ENCODE peak calls at places on chromosomes 16 and 17, in five cellular contexts. G is K562, W is GM12878, K is upper lobe of left lung, L is HepG2. Y is an unnamed sample.

GRCh38 chr16:87806246-87806607 is 40.4 kb upstream of the KLHDC4 start:
- ATAC-seq in G (peak), K (no peak), W (no peak), L (peak), Y (no peak)

GRCh38 chr17:21286771-21287702 is 2.5 kb downstream of the MAP2K3 start:
- ATAC-seq in L (no peak), G (no peak), K (peak), W (peak), Y (no peak)

GRCh38 chr16:88713054-88713453 is 6.8 kb downstream of the CTU2 start:
- ATAC-seq in W (no peak), K (no peak), G (no peak), L (no peak), Y (no peak)

GRCh38 chr16:57216968-57217367 is 28.1 kb upstream of the ARL2BP start:
- ATAC-seq in K (no peak), W (no peak), L (no peak), G (no peak), Y (no peak)

GRCh38 chr17:67139784-67140665 is 95.7 kb downstream of the CACNG1 start:
- ATAC-seq in K (peak), W (peak), L (peak), G (peak), Y (no peak)

GRCh38 chr17:73203788-73204479 is 11.1 kb downstream of the COG1 start:
- ATAC-seq in K (no peak), L (peak), W (peak), G (peak), Y (no peak)

GRCh38 chr16:27464663-27465482 is 62.9 kb downstream of the IL21R start:
- ATAC-seq in K (no peak), G (no peak), W (no peak), L (no peak), Y (no peak)

GRCh38 chr17:75087182-75087557 is 584 bp upstream of the SLC16A5 start:
- ATAC-seq in K (no peak), L (no peak), G (peak), W (peak), Y (no peak)

GRCh38 chr17:55140751-55141150 is 124.0 kb upstream of the HLF start:
- ATAC-seq in K (no peak), G (no peak), L (no peak), W (no peak), Y (no peak)

GRCh38 chr17:21279582-21279981 is 4.9 kb upstream of the MAP2K3 start:
- ATAC-seq in G (no peak), K (no peak), W (no peak), L (no peak), Y (no peak)

GRCh38 chr17:628507-628941 is 86.1 kb downstream of the VPS53 start:
- ATAC-seq in W (no peak), G (no peak), L (no peak), K (peak), Y (no peak)

GRCh38 chr17:80782536-80783427 is 208.9 kb upstream of the CHMP6 start:
- ATAC-seq in G (no peak), L (no peak), K (no peak), W (no peak), Y (peak)

GRCh38 chr16:56985288-56985961 is 3.9 kb upstream of the NLRC5 start:
- ATAC-seq in L (no peak), K (no peak), G (no peak), W (no peak), Y (peak)

GRCh38 chr16:50626868-50627267 is 54.2 kb downstream of the SNX20 start:
- ATAC-seq in L (no peak), G (no peak), K (no peak), W (no peak), Y (no peak)

GRCh38 chr17:78107457-78107856 is 21.1 kb downstream of the TMC6 start:
- ATAC-seq in G (no peak), W (no peak), L (no peak), K (no peak), Y (no peak)

GRCh38 chr16:21150375-21151001 is at the start of gene DNAH3:
- ATAC-seq in W (no peak), G (peak), L (peak), K (peak), Y (no peak)

GRCh38 chr17:65515959-65516948 is 45.2 kb downstream of the AXIN2 start:
- ATAC-seq in K (peak), G (no peak), W (no peak), L (peak), Y (peak)

GRCh38 chr16:89958068-89958467 is 9.5 kb downstream of the DEF8 start:
- ATAC-seq in G (peak), L (peak), W (peak), K (peak), Y (no peak)

GRCh38 chr17:67285360-67285759 is 40.4 kb upstream of the HELZ start:
- ATAC-seq in W (no peak), K (no peak), L (no peak), G (no peak), Y (no peak)

GRCh38 chr17:82388223-82388921 is 16.8 kb downstream of the UTS2R start:
- ATAC-seq in G (peak), W (no peak), L (peak), K (no peak), Y (no peak)

GRCh38 chr17:50213026-50214015 is 11.9 kb upstream of the COL1A1 start:
- ATAC-seq in L (peak), G (peak), W (peak), K (no peak), Y (no peak)

GRCh38 chr17:12438813-12439586 is 226.7 kb upstream of the MYOCD start:
- ATAC-seq in L (no peak), W (peak), G (peak), K (no peak), Y (no peak)

DNA sequence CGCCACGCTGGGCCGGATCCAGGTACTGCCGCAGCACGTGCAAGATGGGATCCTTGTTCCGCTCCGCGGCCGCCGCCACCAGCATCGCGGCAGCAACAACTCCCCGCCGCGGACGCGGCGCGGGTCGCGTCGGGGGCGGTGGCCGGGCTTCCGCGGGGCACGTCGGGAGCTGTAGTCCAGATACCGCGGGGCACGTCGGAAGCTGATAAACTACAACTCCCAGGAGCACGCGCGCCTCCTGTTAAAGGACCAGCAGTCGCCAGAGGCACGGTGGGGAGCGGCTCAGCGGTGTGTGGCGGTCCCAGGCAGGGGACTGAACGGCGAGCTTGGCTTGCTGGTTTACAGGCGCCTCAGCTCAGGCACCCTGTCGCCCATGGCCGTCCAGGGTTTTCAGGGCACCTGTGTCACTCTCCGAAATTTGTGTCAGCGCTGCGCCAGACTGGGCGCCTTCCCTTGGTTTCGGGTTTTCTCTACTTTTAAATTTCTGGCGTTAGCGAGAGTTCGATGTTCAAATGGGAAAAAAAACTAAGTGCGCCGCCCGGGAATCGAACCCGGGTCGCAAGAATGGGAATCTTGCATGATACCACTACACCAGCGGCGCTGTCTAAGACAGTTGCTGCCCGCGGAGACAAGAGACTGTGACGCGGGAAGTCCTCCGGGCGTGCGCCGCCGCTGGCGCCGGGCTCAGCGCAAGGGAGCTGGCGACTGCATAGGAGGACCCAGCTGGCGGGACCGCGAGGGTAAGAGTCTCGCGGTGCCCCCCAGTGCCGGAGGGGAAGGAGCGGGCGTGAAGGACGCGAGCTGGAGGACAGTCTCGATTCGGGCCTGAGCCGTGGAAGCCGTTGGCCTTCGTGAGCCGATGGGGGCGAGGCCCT is at the start of gene METTL26:
- ATAC-seq in W (peak), L (peak), K (peak), G (peak), Y (peak)
- TF ChIP-seq POLR2A in W (peak), L (peak), K (no peak), G (peak), Y (peak)

GRCh38 chr17:47649972-47650524 is 329 bp downstream of the KPNB1 start:
- ATAC-seq in G (peak), W (peak), L (peak), K (peak), Y (peak)
- TF ChIP-seq POLR2AphosphoS5 in G (peak), W (no peak), L (no peak), K (peak), Y (no peak)

GRCh38 chr17:7056386-7056785 is 12.5 kb upstream of the SLC16A11 start:
- ATAC-seq in G (no peak), K (no peak), L (no peak), W (no peak), Y (no peak)

GRCh38 chr17:7064248-7064647 is 15.8 kb downstream of the CLEC10A start:
- ATAC-seq in K (no peak), W (no peak), L (no peak), G (no peak), Y (no peak)

GRCh38 chr17:7058831-7059447 is 15.0 kb upstream of the SLC16A11 start:
- ATAC-seq in G (no peak), W (no peak), L (no peak), K (no peak), Y (no peak)

GRCh38 chr17:7063518-7064094 is 16.4 kb downstream of the CLEC10A start:
- ATAC-seq in K (no peak), G (no peak), W (no peak), L (no peak), Y (no peak)

DNA sequence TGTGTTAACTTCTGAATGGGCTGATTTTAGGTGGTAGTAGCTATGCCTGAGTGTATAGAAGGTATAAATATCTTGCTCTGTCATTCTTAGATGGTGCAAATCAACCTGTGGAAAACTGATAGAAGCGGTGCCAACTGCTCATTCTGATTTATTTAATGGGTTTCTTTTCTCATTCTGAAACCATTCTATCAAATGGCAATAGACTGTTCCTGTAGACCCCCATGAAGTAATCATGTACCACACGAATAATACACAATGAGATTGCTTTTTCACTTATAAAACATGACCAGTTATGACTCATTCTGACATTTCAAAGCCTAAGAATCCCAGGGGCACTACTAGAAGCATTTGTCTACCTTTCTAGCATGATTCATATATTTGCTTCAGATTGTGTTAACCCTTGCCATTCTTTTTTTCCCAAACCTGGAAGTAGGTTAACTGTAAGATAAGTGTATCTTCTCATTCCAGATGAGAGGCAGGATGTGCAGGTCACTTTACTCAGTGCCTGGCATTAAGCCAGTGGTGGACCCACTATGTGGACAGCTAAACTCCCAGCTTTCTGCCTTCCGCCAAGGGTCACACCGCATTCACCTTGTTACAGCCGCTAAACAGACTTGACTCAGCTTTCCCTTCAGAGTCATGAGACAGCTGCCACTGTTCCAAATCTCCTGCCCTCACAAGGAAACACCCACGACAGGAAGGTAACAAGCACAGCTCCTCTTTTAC is 16.4 kb upstream of the SLC16A11 start:
- ATAC-seq in L (no peak), W (peak), G (no peak), K (no peak), Y (no peak)
- TF ChIP-seq EP300 in L (no peak), W (no peak), G (no peak), K (no peak), Y (no peak)

DNA sequence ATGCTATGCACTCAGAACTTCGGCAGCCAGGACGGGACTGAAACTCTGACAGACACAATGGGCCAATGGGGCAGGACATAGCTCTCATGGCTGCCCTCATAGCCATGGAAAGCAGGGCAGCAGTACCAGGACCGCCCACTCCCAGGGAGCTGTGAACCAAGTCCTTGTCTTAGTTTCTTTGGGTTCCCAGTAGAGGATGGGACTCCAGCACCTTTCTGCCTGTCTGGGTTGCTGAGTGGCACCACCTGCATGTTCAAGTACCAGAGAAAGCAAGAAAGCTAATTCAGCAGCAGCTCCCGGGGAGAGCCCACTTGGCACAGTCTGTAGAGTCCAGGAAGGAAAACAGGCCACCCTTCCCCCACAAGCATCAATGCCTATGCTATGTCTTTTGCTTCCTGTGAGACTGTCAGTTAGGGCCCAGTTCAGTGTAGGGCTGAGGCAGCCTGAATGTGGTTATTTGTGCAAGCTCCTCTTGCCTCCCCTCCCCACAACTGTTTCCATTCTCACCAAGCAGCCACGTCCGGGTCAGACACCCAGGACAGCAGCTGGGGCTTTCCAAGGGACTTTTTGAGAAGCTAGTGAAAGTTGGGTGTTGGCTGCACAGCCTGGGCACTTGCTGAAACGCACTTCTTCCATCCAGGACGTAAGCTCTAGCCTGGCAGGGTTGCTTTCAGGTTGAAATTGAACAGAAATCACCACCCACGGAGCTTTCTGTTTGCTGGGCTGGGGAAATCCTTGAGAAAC is 7.8 kb downstream of the SUPT4H1 start:
- ATAC-seq in K (peak), L (peak), W (peak), G (peak), Y (peak)
- TF ChIP-seq POLR2A in K (no peak), L (peak), W (peak), G (peak), Y (no peak)